ENCODE peak calls at places on chromosomes 13 and 19, in five cellular contexts. D, X, E, O and A are unnamed samples.
A peak's percentile ranks its signal among the peaks of the same experiment; 100 is the strongest.

GRCh38 chr13:42110410-42111155 is 62.1 kb downstream of the DGKH start:
- DNase-seq in D (peak; percentile 82), X (peak; percentile 89), E (peak; percentile 59), O (peak; percentile 44), A (no peak)

GRCh38 chr13:104460553-104460952 is 1394.3 kb upstream of the SLC10A2 start:
- DNase-seq in D (no peak), X (no peak), E (no peak), O (no peak), A (no peak)

GRCh38 chr19:16571689-16572331 is 405 bp downstream of the SLC35E1 start:
- DNase-seq in D (peak; percentile 20), X (peak; percentile 30), E (peak; percentile 24), O (no peak), A (no peak)

GRCh38 chr13:112341446-112341845 is 34.7 kb upstream of the SPACA7 start:
- DNase-seq in D (no peak), X (no peak), E (no peak), O (no peak), A (no peak)

GRCh38 chr19:18733196-18733647 is 49.7 kb downstream of the CRTC1 start:
- DNase-seq in D (peak; percentile 93), X (peak; percentile 92), E (no peak), O (no peak), A (no peak)

GRCh38 chr19:743168-743687 is 7.7 kb upstream of the MISP start:
- DNase-seq in D (no peak), X (no peak), E (no peak), O (peak; percentile 85), A (no peak)

GRCh38 chr13:106520205-106521004 is 15.1 kb downstream of the EFNB2 start:
- DNase-seq in D (peak; percentile 56), X (peak; percentile 51), E (no peak), O (no peak), A (no peak)

GRCh38 chr13:48094404-48094780 is 512 bp downstream of the MED4 start:
- DNase-seq in D (no peak), X (peak; percentile 41), E (no peak), O (no peak), A (no peak)

GRCh38 chr13:85241045-85241444 is 558.2 kb downstream of the SLITRK6 start:
- DNase-seq in D (peak; percentile 44), X (peak; percentile 31), E (no peak), O (no peak), A (no peak)

GRCh38 chr19:17520865-17521264 is 9.4 kb downstream of the PGLS start:
- DNase-seq in D (no peak), X (no peak), E (no peak), O (no peak), A (no peak)

GRCh38 chr19:4034048-4035017 is 26.8 kb downstream of the PIAS4 start:
- DNase-seq in D (no peak), X (no peak), E (no peak), O (no peak), A (no peak)

GRCh38 chr13:49225358-49226042 is 5.4 kb downstream of the MLNR start:
- DNase-seq in D (no peak), X (no peak), E (no peak), O (no peak), A (no peak)

GRCh38 chr13:32255744-32256120 is 59.4 kb downstream of the ZAR1L start:
- DNase-seq in D (peak; percentile 76), X (no peak), E (no peak), O (no peak), A (no peak)

GRCh38 chr19:10646781-10647180 is 7.4 kb upstream of the ILF3 start:
- DNase-seq in D (no peak), X (no peak), E (no peak), O (no peak), A (no peak)

GRCh38 chr13:112588490-112589297 is 741 bp upstream of the TUBGCP3 start:
- DNase-seq in D (no peak), X (no peak), E (no peak), O (no peak), A (no peak)

GRCh38 chr19:46376241-46377153 is 29.6 kb downstream of the PPP5C start:
- DNase-seq in D (no peak), X (no peak), E (no peak), O (no peak), A (peak; percentile 14)

GRCh38 chr13:109431217-109431616 is 355.2 kb downstream of the IRS2 start:
- DNase-seq in D (no peak), X (no peak), E (no peak), O (no peak), A (no peak)

GRCh38 chr13:95254341-95254740 is 46.9 kb downstream of the ABCC4 start:
- DNase-seq in D (peak; percentile 39), X (no peak), E (no peak), O (no peak), A (no peak)

GRCh38 chr13:93758575-93758974 is 532.0 kb downstream of the GPC6 start:
- DNase-seq in D (peak; percentile 57), X (no peak), E (no peak), O (no peak), A (no peak)

GRCh38 chr19:8481191-8481590 is 21.2 kb downstream of the PRAM1 start:
- DNase-seq in D (no peak), X (no peak), E (no peak), O (no peak), A (no peak)

GRCh38 chr13:33087091-33087490 is 70.9 kb downstream of the KL start:
- DNase-seq in D (no peak), X (peak; percentile 58), E (no peak), O (no peak), A (no peak)

GRCh38 chr19:38298841-38299680 is 5.0 kb upstream of the C19orf33 start:
- DNase-seq in D (peak; percentile 64), X (peak; percentile 95), E (no peak), O (no peak), A (no peak)

GRCh38 chr19:42095142-42095813 is 19.3 kb downstream of the ZNF574 start:
- DNase-seq in D (no peak), X (no peak), E (no peak), O (no peak), A (no peak)
- H4K91ac ChIP-seq in D (no peak overlapping the region), X (no peak overlapping the region), E (no peak overlapping the region), O (no peak overlapping the region), A (no peak overlapping the region)

GRCh38 chr19:23470873-23471555 is 75.7 kb upstream of the ZNF91 start:
- DNase-seq in D (no peak), X (no peak), E (no peak), O (no peak), A (no peak)
- H4K8ac ChIP-seq in D (no peak overlapping the region), X (no peak overlapping the region), E (no peak overlapping the region), O (no peak overlapping the region), A (no peak overlapping the region)

GRCh38 chr13:113636266-113636963 is 21.6 kb downstream of the ATP4B start:
- DNase-seq in D (no peak), X (no peak), E (no peak), O (no peak), A (no peak)

GRCh38 chr13:113634279-113635047 is 23.5 kb downstream of the ATP4B start:
- DNase-seq in D (no peak), X (no peak), E (no peak), O (no peak), A (no peak)

GRCh38 chr13:113637262-113638160 is 20.5 kb downstream of the ATP4B start:
- DNase-seq in D (no peak), X (no peak), E (no peak), O (no peak), A (no peak)

GRCh38 chr13:113635048-113635420 is 23.0 kb downstream of the ATP4B start:
- DNase-seq in D (no peak), X (no peak), E (no peak), O (no peak), A (no peak)

GRCh38 chr13:113635709-113636108 is 22.3 kb downstream of the ATP4B start:
- DNase-seq in D (no peak), X (no peak), E (no peak), O (no peak), A (no peak)
- H4K91ac ChIP-seq in D (no peak overlapping the region), X (no peak overlapping the region), E (no peak overlapping the region), O (no peak overlapping the region), A (no peak overlapping the region)

GRCh38 chr19:45168767-45169351 is 8.1 kb upstream of the NKPD1 start:
- DNase-seq in D (no peak), X (no peak), E (no peak), O (no peak), A (no peak)
- H4K8ac ChIP-seq in D (no peak overlapping the region), X (no peak overlapping the region), E (no peak overlapping the region), O (no peak overlapping the region), A (no peak overlapping the region)

DNA sequence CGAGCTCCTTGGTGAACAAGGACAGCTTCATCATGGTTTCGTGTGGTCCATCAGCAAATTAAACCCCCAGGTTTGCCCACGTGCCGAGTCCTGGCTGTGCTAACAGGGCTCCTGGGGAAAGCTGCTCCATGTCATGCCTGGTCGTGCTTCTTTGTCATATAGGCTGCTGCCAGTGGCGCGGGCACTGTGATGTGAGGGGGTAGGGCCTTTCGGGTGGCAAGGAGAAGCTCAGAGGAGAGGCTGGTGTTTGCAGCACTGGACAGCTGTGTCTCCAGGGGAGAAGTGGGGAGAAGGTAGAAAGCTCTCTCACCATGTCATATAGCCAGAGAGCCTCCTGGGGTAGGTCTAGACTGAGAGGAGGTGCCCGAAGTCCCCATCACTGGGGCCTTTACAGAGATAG is 13.3 kb downstream of the VSTM2B start:
- DNase-seq in D (no peak), X (no peak), E (no peak), O (no peak), A (peak; percentile 13)
- H4K91ac ChIP-seq in D (no peak overlapping the region), X (no peak overlapping the region), E (no peak overlapping the region), O (no peak overlapping the region), A (no peak overlapping the region)